ENCODE peak calls at places on chromosomes 7 and 10, in seven cellular contexts. V is GM10248; X is stromal cell of bone marrow; T is progenitor cell of endocrine pancreas; F is stimulated activated CD8-positive, alpha-beta memory T cell treated with anti-CD3 and anti-CD28 coated beads, Interleukin-4, amount 100 ng/mL, for 1 hour; G is HTR-8/SVneo; S is NB4. H is an unnamed sample.
A peak's percentile ranks its signal among the peaks of the same experiment; 100 is the strongest.

GRCh38 chr10:17006631-17007161 is 122.9 kb downstream of the CUBN start:
- DNase-seq in V (no peak), X (no peak), T (no peak), F (no peak), G (no peak), S (no peak), H (no peak)

GRCh38 chr10:22017283-22018020 is 13.9 kb upstream of the DNAJC1 start:
- DNase-seq in V (no peak), X (no peak), T (no peak), F (no peak), G (no peak), S (no peak), H (peak; percentile 29)

GRCh38 chr10:119817991-119818888 is 54.4 kb downstream of the MCMBP start:
- DNase-seq in V (peak; percentile 34), X (peak; percentile 10), T (peak; percentile 95), F (no peak), G (no peak), S (no peak), H (peak; percentile 80)

GRCh38 chr7:137096607-137097006 is 228.2 kb downstream of the CHRM2 start:
- DNase-seq in V (no peak), X (no peak), T (no peak), F (no peak), G (no peak), S (no peak), H (no peak)

GRCh38 chr10:75165684-75166622 is 44.6 kb upstream of the VDAC2 start:
- DNase-seq in V (peak; percentile 75), X (no peak), T (no peak), F (no peak), G (no peak), S (peak; percentile 91), H (peak; percentile 50)

GRCh38 chr7:77649950-77650349 is 46.3 kb upstream of the RSBN1L start:
- DNase-seq in V (no peak), X (no peak), T (no peak), F (no peak), G (peak; percentile 23), S (no peak), H (peak; percentile 78)

GRCh38 chr10:521261-521660 is 168.2 kb downstream of the DIP2C start:
- DNase-seq in V (no peak), X (no peak), T (no peak), F (no peak), G (no peak), S (no peak), H (no peak)

GRCh38 chr7:154898973-154899855 is 103.7 kb downstream of the PAXIP1 start:
- DNase-seq in V (no peak), X (no peak), T (no peak), F (no peak), G (no peak), S (no peak), H (no peak)

GRCh38 chr7:38656976-38657375 is 25.8 kb upstream of the AMPH start:
- DNase-seq in V (no peak), X (no peak), T (no peak), F (no peak), G (no peak), S (peak; percentile 53), H (peak; percentile 26)

GRCh38 chr7:112162161-112163020 is 43.8 kb downstream of the DOCK4 start:
- DNase-seq in V (no peak), X (no peak), T (no peak), F (no peak), G (peak; percentile 10), S (peak; percentile 10), H (peak; percentile 95)

GRCh38 chr7:5408777-5409176 is 14.9 kb downstream of the TNRC18 start:
- DNase-seq in V (no peak), X (peak; percentile 72), T (no peak), F (no peak), G (no peak), S (no peak), H (peak; percentile 62)

GRCh38 chr10:75283150-75284096 is 47.7 kb upstream of the COMTD1 start:
- DNase-seq in V (no peak), X (peak; percentile 54), T (no peak), F (no peak), G (peak; percentile 69), S (no peak), H (peak; percentile 43)

GRCh38 chr7:131285558-131285957 is 42.1 kb upstream of the MKLN1 start:
- DNase-seq in V (no peak), X (peak; percentile 69), T (no peak), F (no peak), G (no peak), S (no peak), H (no peak)

GRCh38 chr10:44703241-44704155 is 207.6 kb upstream of the TMEM72 start:
- DNase-seq in V (no peak), X (peak; percentile 22), T (no peak), F (no peak), G (peak; percentile 26), S (no peak), H (peak; percentile 78)

GRCh38 chr7:39386718-39387117 is 179.5 kb upstream of the YAE1 start:
- DNase-seq in V (no peak), X (no peak), T (no peak), F (no peak), G (no peak), S (peak; percentile 11), H (no peak)

GRCh38 chr10:78927257-78927995 is 141.3 kb upstream of the ZMIZ1 start:
- DNase-seq in V (no peak), X (no peak), T (no peak), F (no peak), G (no peak), S (no peak), H (no peak)

GRCh38 chr7:116327751-116328150 is 117.4 kb downstream of the TES start:
- DNase-seq in V (no peak), X (peak; percentile 14), T (no peak), F (no peak), G (peak; percentile 10), S (no peak), H (peak; percentile 98)

GRCh38 chr7:134196439-134196838 is 69.3 kb downstream of the LRGUK start:
- DNase-seq in V (no peak), X (no peak), T (no peak), F (no peak), G (no peak), S (no peak), H (no peak)

GRCh38 chr7:94129443-94130140 is 125.4 kb upstream of the BET1 start:
- DNase-seq in V (no peak), X (no peak), T (no peak), F (no peak), G (peak; percentile 51), S (no peak), H (peak; percentile 97)

GRCh38 chr7:95396136-95397032 is at the start of gene PON3:
- DNase-seq in V (peak; percentile 15), X (no peak), T (no peak), F (no peak), G (no peak), S (no peak), H (no peak)

GRCh38 chr10:28036587-28036986 is 37.7 kb upstream of the ODAD2 start:
- DNase-seq in V (no peak), X (no peak), T (no peak), F (no peak), G (peak; percentile 2), S (no peak), H (peak; percentile 35)

GRCh38 chr10:93034426-93034825 is 26.2 kb upstream of the CYP26C1 start:
- DNase-seq in V (no peak), X (no peak), T (no peak), F (no peak), G (no peak), S (no peak), H (peak; percentile 59)

GRCh38 chr10:93757766-93758509 is at the start of gene LGI1:
- DNase-seq in V (no peak), X (no peak), T (no peak), F (no peak), G (no peak), S (no peak), H (peak; percentile 32)

H was measured in choroid plexus epithelial cell.